ENCODE peak calls at places on chromosomes 7 and 10, in eight cellular contexts. P is NCI-H1694, F is NCI-H1105 treated with DMSO at 0.1 percent for 48 hours, L is ovary, G is Right ventricle myocardium inferior, X is progenitor cell of endocrine pancreas, B is 8988T, U is HT-29. H is an unnamed sample.

GRCh38 chr7:44101966-44102845 is 1.9 kb upstream of the AEBP1 start:
- DNase-seq in G (peak), X (no peak), P (no peak), F (no peak), U (no peak), L (no peak), B (no peak), H (no peak)

GRCh38 chr10:100759331-100759730 is 13.9 kb downstream of the PAX2 start:
- DNase-seq in X (no peak), U (peak), L (no peak), G (no peak), P (no peak), F (no peak), B (no peak), H (no peak)

GRCh38 chr10:42940487-42941157 is 136.2 kb upstream of the RET start:
- DNase-seq in B (no peak), G (no peak), F (no peak), X (no peak), L (no peak), U (no peak), P (no peak), H (no peak)

GRCh38 chr10:12221323-12222298 is 25.6 kb downstream of the CDC123 start:
- DNase-seq in B (no peak), L (no peak), X (no peak), F (no peak), P (no peak), U (peak), G (no peak), H (no peak)

GRCh38 chr7:142859829-142860228 is 5.0 kb downstream of the EPHB6 start:
- DNase-seq in G (no peak), P (no peak), L (peak), B (no peak), X (no peak), U (peak), F (no peak), H (no peak)

GRCh38 chr7:4886671-4887070 is 3.2 kb upstream of the RADIL start:
- DNase-seq in L (no peak), X (no peak), U (no peak), F (no peak), B (no peak), G (no peak), P (no peak), H (no peak)

GRCh38 chr10:100878291-100878910 is 34.4 kb upstream of the SLF2 start:
- DNase-seq in G (peak), X (peak), L (peak), P (peak), B (peak), U (peak), F (peak), H (peak)

GRCh38 chr10:77351386-77351785 is 286.2 kb downstream of the KCNMA1 start:
- DNase-seq in F (no peak), L (no peak), P (no peak), G (no peak), B (no peak), X (no peak), U (no peak), H (no peak)

GRCh38 chr7:71770269-71770907 is 638.4 kb downstream of the GALNT17 start:
- DNase-seq in F (no peak), G (no peak), L (no peak), U (no peak), P (no peak), B (no peak), X (no peak), H (no peak)

GRCh38 chr10:16893664-16894063 is 76.4 kb upstream of the RSU1 start:
- DNase-seq in U (peak), B (no peak), G (no peak), L (no peak), P (no peak), F (no peak), X (no peak), H (no peak)